ENCODE peak calls at places on chromosomes 12 and 14, in six cellular contexts. One of them, this sample, is unnamed.
A peak's percentile ranks its signal among the peaks of the same experiment; 100 is the strongest.

GRCh38 chr12:8996682-8997405 is 7.5 kb downstream of the KLRG1 start:
- DNase-seq in Panc1: no peak
- DNase-seq in OCI-LY7: no peak
- DNase-seq in mammary epithelial cell: peak; percentile 46
- DNase-seq in coronary artery: no peak
- DNase-seq in cardiac muscle cell: no peak
- DNase-seq in this sample: no peak

GRCh38 chr14:97603201-97603600 is 806.0 kb downstream of the VRK1 start:
- DNase-seq in OCI-LY7: no peak
- DNase-seq in mammary epithelial cell: no peak
- DNase-seq in cardiac muscle cell: no peak
- DNase-seq in coronary artery: no peak
- DNase-seq in Panc1: no peak
- DNase-seq in this sample: no peak

GRCh38 chr12:115937345-115937744 is 340.1 kb downstream of the MED13L start:
- DNase-seq in mammary epithelial cell: no peak
- DNase-seq in coronary artery: peak; percentile 19
- DNase-seq in OCI-LY7: no peak
- DNase-seq in Panc1: no peak
- DNase-seq in cardiac muscle cell: no peak
- DNase-seq in this sample: no peak

GRCh38 chr12:39619316-39619659 is 315 bp downstream of the ABCD2 start:
- DNase-seq in mammary epithelial cell: no peak
- DNase-seq in coronary artery: no peak
- DNase-seq in cardiac muscle cell: no peak
- DNase-seq in Panc1: no peak
- DNase-seq in OCI-LY7: peak; percentile 51
- DNase-seq in this sample: no peak

GRCh38 chr14:93974833-93975232 is 1.5 kb downstream of the ASB2 start:
- DNase-seq in Panc1: no peak
- DNase-seq in coronary artery: no peak
- DNase-seq in mammary epithelial cell: no peak
- DNase-seq in OCI-LY7: no peak
- DNase-seq in cardiac muscle cell: no peak
- DNase-seq in this sample: no peak

GRCh38 chr14:105094193-105094907 is 29.1 kb upstream of the GPR132 start:
- DNase-seq in OCI-LY7: no peak
- DNase-seq in cardiac muscle cell: no peak
- DNase-seq in coronary artery: no peak
- DNase-seq in Panc1: no peak
- DNase-seq in mammary epithelial cell: no peak
- DNase-seq in this sample: no peak

GRCh38 chr14:66078031-66078430 is 408.1 kb upstream of the CCDC196 start:
- DNase-seq in mammary epithelial cell: no peak
- DNase-seq in coronary artery: no peak
- DNase-seq in cardiac muscle cell: no peak
- DNase-seq in OCI-LY7: no peak
- DNase-seq in Panc1: no peak
- DNase-seq in this sample: no peak

GRCh38 chr14:90551070-90551704 is 154.4 kb downstream of the CALM1 start:
- DNase-seq in mammary epithelial cell: peak; percentile 5
- DNase-seq in cardiac muscle cell: no peak
- DNase-seq in coronary artery: no peak
- DNase-seq in OCI-LY7: no peak
- DNase-seq in Panc1: no peak
- DNase-seq in this sample: no peak

GRCh38 chr12:55847603-55848329 is 5.0 kb upstream of the MMP19 start:
- DNase-seq in OCI-LY7: no peak
- DNase-seq in coronary artery: peak; percentile 97
- DNase-seq in mammary epithelial cell: peak; percentile 91
- DNase-seq in Panc1: no peak
- DNase-seq in cardiac muscle cell: no peak
- DNase-seq in this sample: no peak

GRCh38 chr12:75656210-75656609 is 144.8 kb upstream of the KRR1 start:
- DNase-seq in cardiac muscle cell: no peak
- DNase-seq in Panc1: no peak
- DNase-seq in mammary epithelial cell: no peak
- DNase-seq in OCI-LY7: no peak
- DNase-seq in coronary artery: no peak
- DNase-seq in this sample: no peak

DNA sequence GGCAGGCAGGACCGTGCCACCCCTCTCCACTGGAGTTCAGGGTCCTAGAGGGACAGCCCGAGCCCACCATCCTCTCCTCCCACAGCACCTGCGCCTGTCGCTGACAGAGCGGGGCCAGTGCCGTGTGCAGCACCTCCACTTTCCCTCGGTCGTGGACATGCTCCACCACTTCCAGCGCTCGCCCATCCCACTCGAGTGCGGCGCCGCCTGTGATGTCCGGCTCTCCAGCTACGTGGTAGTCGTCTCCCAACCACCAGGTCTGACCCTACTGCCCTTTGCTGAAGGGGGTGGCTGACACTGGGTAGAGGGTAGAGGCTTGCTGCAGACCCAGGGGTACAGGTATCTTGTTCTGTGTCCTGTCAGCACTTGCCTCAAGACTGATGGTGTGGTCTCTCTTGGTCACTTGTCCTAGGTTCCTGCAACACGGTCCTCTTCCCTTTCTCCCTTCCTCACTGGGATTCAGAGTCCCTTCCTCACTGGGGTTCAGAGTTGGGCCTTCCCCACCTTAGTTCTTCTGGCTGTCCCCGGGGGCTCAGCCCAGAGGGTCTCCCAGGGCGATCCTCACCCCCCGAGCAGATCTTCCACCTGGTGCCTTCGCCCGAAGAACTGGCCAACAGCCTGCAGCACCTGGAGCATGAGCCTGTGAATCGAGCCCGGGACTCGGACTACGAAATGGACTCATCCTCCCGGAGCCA is 42.0 kb downstream of the SH2B3 start:
- DNase-seq in Panc1: no peak
- DNase-seq in coronary artery: peak; percentile 70
- DNase-seq in cardiac muscle cell: no peak
- DNase-seq in mammary epithelial cell: no peak
- DNase-seq in OCI-LY7: no peak
- DNase-seq in this sample: no peak
- H3K27ac ChIP-seq in Panc1: peak overlapping the region; percentile 14
- H3K27ac ChIP-seq in coronary artery: no peak overlapping the region
- H3K27ac ChIP-seq in cardiac muscle cell: no peak overlapping the region
- H3K27ac ChIP-seq in mammary epithelial cell: no peak overlapping the region
- H3K27ac ChIP-seq in OCI-LY7: peak overlapping the region; percentile 43
- H3K27ac ChIP-seq in this sample: peak overlapping the region; percentile 21

DNA sequence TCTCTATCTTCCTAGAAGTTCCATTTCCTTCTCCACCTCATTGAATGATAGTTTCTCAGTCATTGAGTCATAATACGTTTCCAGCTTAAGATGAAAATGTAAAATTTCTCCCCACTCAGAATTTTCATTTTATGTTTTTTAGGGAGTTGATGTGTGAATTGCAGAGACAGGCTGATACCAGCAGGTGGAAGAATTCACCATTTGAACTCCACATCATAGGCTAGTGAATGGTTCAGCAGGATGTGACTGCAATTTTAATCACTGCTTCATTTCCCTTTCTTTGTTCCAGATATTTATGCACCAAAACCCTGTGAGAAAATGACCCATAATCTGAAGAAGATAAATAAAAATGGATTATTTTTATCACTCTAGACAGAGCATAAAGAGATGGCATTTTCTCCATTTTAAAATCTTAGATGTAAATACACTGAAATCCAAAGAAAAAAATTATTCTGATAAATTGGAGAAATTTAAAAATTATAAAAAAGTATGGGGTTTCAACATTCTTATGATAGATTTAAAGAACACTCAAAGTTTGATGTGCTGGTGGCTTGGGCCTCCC is 10.6 kb upstream of the PYGL start:
- DNase-seq in coronary artery: no peak
- DNase-seq in cardiac muscle cell: peak; percentile 58
- DNase-seq in Panc1: peak; percentile 45
- DNase-seq in mammary epithelial cell: peak; percentile 66
- DNase-seq in OCI-LY7: peak; percentile 63
- DNase-seq in this sample: no peak
- H3K27ac ChIP-seq in coronary artery: no peak overlapping the region
- H3K27ac ChIP-seq in cardiac muscle cell: no peak overlapping the region
- H3K27ac ChIP-seq in Panc1: no peak overlapping the region
- H3K27ac ChIP-seq in mammary epithelial cell: peak overlapping the region; percentile 88
- H3K27ac ChIP-seq in OCI-LY7: no peak overlapping the region
- H3K27ac ChIP-seq in this sample: no peak overlapping the region

GRCh38 chr12:112124918-112125249 is 476 bp upstream of the TRAFD1 start:
- DNase-seq in coronary artery: no peak
- DNase-seq in OCI-LY7: no peak
- DNase-seq in Panc1: no peak
- DNase-seq in mammary epithelial cell: no peak
- DNase-seq in cardiac muscle cell: no peak
- DNase-seq in this sample: no peak
- H3K27ac ChIP-seq in coronary artery: no peak overlapping the region
- H3K27ac ChIP-seq in OCI-LY7: no peak overlapping the region
- H3K27ac ChIP-seq in Panc1: no peak overlapping the region
- H3K27ac ChIP-seq in mammary epithelial cell: no peak overlapping the region
- H3K27ac ChIP-seq in cardiac muscle cell: no peak overlapping the region
- H3K27ac ChIP-seq in this sample: peak overlapping the region; percentile 80

GRCh38 chr14:61468063-61468825 is 146.9 kb downstream of the PRKCH start:
- DNase-seq in mammary epithelial cell: no peak
- DNase-seq in cardiac muscle cell: no peak
- DNase-seq in coronary artery: no peak
- DNase-seq in OCI-LY7: no peak
- DNase-seq in Panc1: no peak
- DNase-seq in this sample: no peak
- H3K27ac ChIP-seq in mammary epithelial cell: no peak overlapping the region
- H3K27ac ChIP-seq in cardiac muscle cell: peak overlapping the region; percentile 24
- H3K27ac ChIP-seq in coronary artery: peak overlapping the region; percentile 16
- H3K27ac ChIP-seq in OCI-LY7: no peak overlapping the region
- H3K27ac ChIP-seq in Panc1: no peak overlapping the region
- H3K27ac ChIP-seq in this sample: no peak overlapping the region

DNA sequence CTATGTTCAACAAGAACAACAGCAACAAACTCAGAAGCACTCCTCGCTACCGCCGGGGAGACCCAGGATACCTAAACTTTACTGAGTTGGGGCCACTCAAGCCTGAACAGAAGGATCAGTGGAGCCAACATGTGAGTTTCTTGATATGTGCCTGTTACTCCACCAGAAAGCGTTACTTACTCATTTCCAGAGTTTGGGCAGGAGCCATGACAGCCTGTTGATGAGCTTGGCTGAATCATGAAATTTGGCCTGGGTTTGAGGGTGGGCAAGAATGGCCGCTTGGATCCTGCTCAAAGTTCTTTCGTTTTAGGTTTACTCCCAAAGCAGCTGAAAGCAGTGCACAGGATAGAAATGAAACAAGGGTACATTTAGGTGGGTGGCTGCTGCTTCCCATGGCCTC is 12.0 kb upstream of the GALNT6 start:
- DNase-seq in mammary epithelial cell: no peak
- DNase-seq in OCI-LY7: no peak
- DNase-seq in cardiac muscle cell: no peak
- DNase-seq in Panc1: no peak
- DNase-seq in coronary artery: no peak
- DNase-seq in this sample: no peak
- H3K27ac ChIP-seq in mammary epithelial cell: no peak overlapping the region
- H3K27ac ChIP-seq in OCI-LY7: no peak overlapping the region
- H3K27ac ChIP-seq in cardiac muscle cell: no peak overlapping the region
- H3K27ac ChIP-seq in Panc1: no peak overlapping the region
- H3K27ac ChIP-seq in coronary artery: no peak overlapping the region
- H3K27ac ChIP-seq in this sample: peak overlapping the region; percentile 59

DNA sequence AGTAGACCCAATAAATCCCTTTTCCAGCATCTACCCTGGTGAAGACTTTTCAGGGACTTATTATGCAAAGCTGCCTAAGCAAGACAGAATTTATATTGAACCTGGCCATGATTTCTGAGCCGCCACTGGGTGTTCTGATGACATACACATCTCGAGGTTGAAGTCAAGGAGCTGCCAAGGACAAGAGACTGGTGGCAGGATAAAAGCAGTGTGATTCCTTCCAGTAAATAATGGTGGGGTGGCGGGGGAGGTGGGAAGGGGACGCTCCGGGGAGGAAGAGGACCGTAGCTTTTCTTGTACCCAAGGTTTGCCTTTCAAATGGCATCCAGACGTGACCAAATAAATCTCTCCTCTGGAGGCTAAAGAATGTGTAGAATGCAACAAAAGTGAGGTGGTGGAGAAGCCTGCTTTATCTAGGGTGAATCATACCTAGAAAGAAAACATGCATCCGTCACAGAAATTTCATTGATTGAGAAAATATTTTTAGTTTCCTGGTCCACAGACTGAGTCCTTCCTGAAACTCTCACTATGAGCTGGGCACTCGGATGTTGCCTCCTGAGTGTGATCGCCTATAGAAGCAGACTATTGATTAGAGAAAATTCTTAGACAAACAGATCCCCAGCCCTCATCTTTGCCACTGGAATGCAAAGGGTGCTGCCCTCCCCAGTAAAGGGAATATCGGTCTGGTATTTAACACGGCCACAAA is 112.3 kb downstream of the DPF3 start:
- DNase-seq in coronary artery: peak; percentile 19
- DNase-seq in OCI-LY7: no peak
- DNase-seq in cardiac muscle cell: no peak
- DNase-seq in mammary epithelial cell: peak; percentile 65
- DNase-seq in Panc1: no peak
- DNase-seq in this sample: no peak
- H3K27ac ChIP-seq in coronary artery: no peak overlapping the region
- H3K27ac ChIP-seq in OCI-LY7: no peak overlapping the region
- H3K27ac ChIP-seq in cardiac muscle cell: peak overlapping the region; percentile 52
- H3K27ac ChIP-seq in mammary epithelial cell: peak overlapping the region; percentile 3
- H3K27ac ChIP-seq in Panc1: no peak overlapping the region
- H3K27ac ChIP-seq in this sample: peak overlapping the region; percentile 17